ENCODE peak calls at places on chromosome 18, in five cellular contexts. A is PC-3, S is A549, D is brain microvascular endothelial cell, I is GM12865. T is an unnamed sample.

GRCh38 chr18:42298744-42299685 is 344.0 kb downstream of the PIK3C3 start:
- DNase-seq in A (peak), S (peak), D (peak), I (peak), T (peak)

GRCh38 chr18:11658019-11658418 is 31.0 kb upstream of the GNAL start:
- DNase-seq in A (no peak), S (no peak), D (no peak), I (no peak), T (no peak)

GRCh38 chr18:1578505-1578904 is 673.8 kb downstream of the ADCYAP1 start:
- DNase-seq in A (no peak), S (no peak), D (no peak), I (no peak), T (no peak)

GRCh38 chr18:13437801-13438506 is 219.4 kb downstream of the LDLRAD4 start:
- DNase-seq in A (no peak), S (no peak), D (no peak), I (no peak), T (no peak)

GRCh38 chr18:36309436-36310391 is 12.2 kb downstream of the FHOD3 start:
- DNase-seq in A (peak), S (peak), D (peak), I (no peak), T (peak)

GRCh38 chr18:7754725-7755181 is 187.6 kb downstream of the PTPRM start:
- DNase-seq in A (no peak), S (peak), D (peak), I (no peak), T (peak)

GRCh38 chr18:49400398-49401072 is 59.9 kb downstream of the DYM start:
- DNase-seq in A (no peak), S (peak), D (no peak), I (no peak), T (peak)

GRCh38 chr18:36095936-36096519 is 28.7 kb upstream of the RPRD1A start:
- DNase-seq in A (peak), S (peak), D (peak), I (peak), T (peak)

GRCh38 chr18:25235648-25236047 is 116.3 kb downstream of the ZNF521 start:
- DNase-seq in A (no peak), S (no peak), D (no peak), I (no peak), T (no peak)

GRCh38 chr18:13374096-13374467 is 155.5 kb downstream of the LDLRAD4 start:
- DNase-seq in A (no peak), S (no peak), D (no peak), I (no peak), T (no peak)

GRCh38 chr18:79942211-79942610 is 9.2 kb downstream of the SLC66A2 start:
- DNase-seq in A (no peak), S (no peak), D (no peak), I (no peak), T (no peak)

GRCh38 chr18:11885278-11885991 is 22.7 kb downstream of the MPPE1 start:
- DNase-seq in A (no peak), S (no peak), D (no peak), I (no peak), T (peak)

GRCh38 chr18:63741769-63742168 is 33.4 kb upstream of the SERPINB7 start:
- DNase-seq in A (peak), S (peak), D (peak), I (no peak), T (no peak)

GRCh38 chr18:47417807-47418206 is 166.3 kb upstream of the SKOR2 start:
- DNase-seq in A (no peak), S (no peak), D (no peak), I (peak), T (no peak)

GRCh38 chr18:3842844-3843243 is 392.9 kb downstream of the TGIF1 start:
- DNase-seq in A (no peak), S (no peak), D (no peak), I (no peak), T (no peak)

GRCh38 chr18:3839481-3840075 is 389.6 kb downstream of the TGIF1 start:
- DNase-seq in A (no peak), S (no peak), D (no peak), I (no peak), T (no peak)

GRCh38 chr18:3832211-3832610 is 382.2 kb downstream of the TGIF1 start:
- DNase-seq in A (no peak), S (no peak), D (no peak), I (no peak), T (no peak)

GRCh38 chr18:3836483-3836882 is 386.5 kb downstream of the TGIF1 start:
- DNase-seq in A (no peak), S (no peak), D (no peak), I (no peak), T (no peak)

DNA sequence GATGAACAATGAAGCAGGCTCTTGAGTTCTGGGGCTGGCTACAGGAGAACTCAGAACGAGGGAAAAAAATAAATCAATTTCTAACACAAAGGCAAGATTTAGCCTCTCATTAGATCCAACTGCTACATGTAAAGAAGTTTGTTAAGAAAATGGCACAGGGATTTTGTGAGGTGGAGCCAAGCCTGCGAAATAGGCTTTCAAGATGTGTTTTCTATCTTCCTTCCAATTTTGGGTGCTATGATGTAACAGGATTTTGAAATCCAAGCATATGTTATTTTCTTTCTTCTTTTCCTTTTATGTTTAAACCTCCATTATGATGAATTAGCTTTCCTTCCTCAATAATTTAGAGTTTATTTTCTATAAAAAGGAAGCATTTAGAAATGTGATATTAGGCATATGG is 387.0 kb downstream of the TGIF1 start:
- DNase-seq in A (no peak), S (no peak), D (no peak), I (no peak), T (no peak)
- H3K4me3 ChIP-seq in A (no peak), S (no peak), D (no peak), I (no peak), T (no peak)

GRCh38 chr18:45801396-45802004 is 24.0 kb upstream of the SIGLEC15 start:
- DNase-seq in A (peak), S (no peak), D (no peak), I (no peak), T (no peak)

GRCh38 chr18:45806226-45806625 is 19.2 kb upstream of the SIGLEC15 start:
- DNase-seq in A (no peak), S (no peak), D (peak), I (no peak), T (no peak)

GRCh38 chr18:45805551-45805950 is 19.9 kb upstream of the SIGLEC15 start:
- DNase-seq in A (no peak), S (no peak), D (no peak), I (no peak), T (no peak)

DNA sequence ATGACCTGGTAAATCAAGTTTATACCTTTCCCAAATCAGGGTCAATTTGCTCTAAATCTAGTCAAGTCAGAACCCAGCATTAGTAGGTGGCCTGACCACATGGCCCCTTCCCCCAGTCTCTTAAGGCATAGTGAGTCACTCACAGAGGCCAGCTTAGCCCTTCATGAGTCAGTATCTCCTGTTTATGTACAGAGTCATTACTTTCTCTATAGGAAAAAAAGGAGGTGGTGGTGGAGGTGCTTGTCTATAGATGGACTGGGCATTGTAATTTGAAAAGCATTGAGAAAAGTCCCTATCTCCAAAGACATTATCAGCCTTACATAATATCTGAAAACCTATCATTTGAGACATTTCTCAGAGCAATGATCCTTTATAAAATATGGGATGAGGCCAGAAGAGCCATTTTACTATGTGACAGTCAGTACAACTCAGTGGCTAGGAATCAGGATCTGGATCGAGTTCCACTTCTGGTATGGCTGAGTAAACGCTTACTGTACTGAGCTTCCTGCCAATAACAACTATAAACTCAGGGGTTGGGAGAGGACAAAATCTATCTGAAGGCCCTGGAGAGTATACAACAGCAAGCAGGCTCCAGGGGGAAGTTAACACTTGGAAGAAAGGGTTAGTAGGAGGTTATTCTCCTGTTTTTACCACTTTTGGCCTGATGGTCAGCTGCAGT is 22.5 kb upstream of the SIGLEC15 start:
- DNase-seq in A (peak), S (peak), D (peak), I (no peak), T (peak)
- TF ChIP-seq CTCF in A (no peak), S (no peak), D (no peak), I (no peak), T (no peak)

GRCh38 chr18:3265564-3266033 is 3.7 kb downstream of the MYL12B start:
- DNase-seq in A (peak), S (no peak), D (no peak), I (no peak), T (no peak)

GRCh38 chr18:3262234-3263171 is 570 bp downstream of the MYL12B start:
- DNase-seq in A (peak), S (peak), D (no peak), I (peak), T (no peak)

GRCh38 chr18:3261393-3262233 is at the start of gene MYL12B:
- DNase-seq in A (peak), S (peak), D (no peak), I (peak), T (no peak)

GRCh38 chr18:3266062-3266608 is 4.2 kb downstream of the MYL12B start:
- DNase-seq in A (no peak), S (no peak), D (no peak), I (no peak), T (no peak)

GRCh38 chr18:3264362-3264761 is 2.4 kb downstream of the MYL12B start:
- DNase-seq in A (no peak), S (peak), D (no peak), I (no peak), T (no peak)
- H3K4me3 ChIP-seq in A (peak), S (peak), D (no peak), I (no peak), T (peak)

GRCh38 chr18:66495844-66496243 is 108.0 kb downstream of the CDH19 start:
- DNase-seq in A (peak), S (peak), D (peak), I (peak), T (no peak)
- TF ChIP-seq CTCF in A (peak), S (peak), D (peak), I (peak), T (peak)

GRCh38 chr18:77101410-77102245 is 31.0 kb downstream of the MBP start:
- DNase-seq in A (peak), S (peak), D (peak), I (peak), T (peak)
- H3K4me3 ChIP-seq in A (peak), S (peak), D (peak), I (peak), T (peak)

GRCh38 chr18:23977103-23977502 is 37.5 kb upstream of the TTC39C start:
- DNase-seq in A (no peak), S (no peak), D (no peak), I (no peak), T (no peak)
- TF ChIP-seq CTCF in A (no peak), S (no peak), D (no peak), I (no peak), T (no peak)

GRCh38 chr18:45838302-45839070 is 13.0 kb downstream of the SIGLEC15 start:
- DNase-seq in A (no peak), S (no peak), D (no peak), I (no peak), T (no peak)
- H3K4me3 ChIP-seq in A (no peak), S (no peak), D (peak), I (no peak), T (no peak)

GRCh38 chr18:77765468-77765867 is 515.8 kb downstream of the GALR1 start:
- DNase-seq in A (peak), S (peak), D (peak), I (no peak), T (no peak)
- TF ChIP-seq CTCF in A (peak), S (peak), D (no peak), I (peak), T (peak)

GRCh38 chr18:5707586-5707985 is 163.8 kb upstream of the EPB41L3 start:
- DNase-seq in A (no peak), S (no peak), D (no peak), I (no peak), T (no peak)
- H3K4me3 ChIP-seq in A (no peak), S (no peak), D (no peak), I (no peak), T (no peak)